ENCODE peak calls at places on chromosome 18, in six cellular contexts. Z is upper lobe of right lung, S is lower lobe of right lung, K is GM13977, T is ovary, R is astrocyte of the spinal cord. O is an unnamed sample.

GRCh38 chr18:2910261-2910660 is 63.5 kb downstream of the EMILIN2 start:
- DNase-seq in Z (no peak), R (no peak), T (no peak), K (no peak), S (no peak), O (no peak)

GRCh38 chr18:66495844-66496243 is 108.0 kb downstream of the CDH19 start:
- DNase-seq in S (peak), Z (peak), T (no peak), K (no peak), R (peak), O (no peak)

GRCh38 chr18:74768096-74768495 is 170.4 kb downstream of the ZNF407 start:
- DNase-seq in R (no peak), S (no peak), T (no peak), K (no peak), Z (no peak), O (no peak)

GRCh38 chr18:12336251-12336650 is 28.2 kb downstream of the TUBB6 start:
- DNase-seq in Z (no peak), T (no peak), R (no peak), K (no peak), S (no peak), O (no peak)

GRCh38 chr18:37355772-37356171 is 209.8 kb downstream of the CELF4 start:
- DNase-seq in S (no peak), R (no peak), Z (no peak), T (no peak), K (no peak), O (no peak)

GRCh38 chr18:35378206-35378795 is 1.2 kb upstream of the ZNF396 start:
- DNase-seq in S (no peak), K (no peak), Z (no peak), R (peak), T (no peak), O (no peak)

GRCh38 chr18:49243391-49243790 is 217.1 kb downstream of the DYM start:
- DNase-seq in S (no peak), K (no peak), T (no peak), R (no peak), Z (no peak), O (no peak)

GRCh38 chr18:64717026-64717425 is 568.1 kb upstream of the LINC00305 start:
- DNase-seq in R (no peak), K (no peak), Z (no peak), S (no peak), T (no peak), O (no peak)

GRCh38 chr18:79819951-79820351 is 22.2 kb downstream of the KCNG2 start:
- DNase-seq in Z (no peak), S (no peak), T (no peak), K (peak), R (no peak), O (peak)

GRCh38 chr18:905948-906415 is 1.3 kb downstream of the ADCYAP1 start:
- DNase-seq in S (no peak), T (no peak), K (peak), R (no peak), Z (no peak), O (no peak)

GRCh38 chr18:38695559-38696270 is 1130.1 kb upstream of the CELF4 start:
- DNase-seq in T (no peak), Z (no peak), S (no peak), K (no peak), R (peak), O (no peak)

GRCh38 chr18:50072146-50072545 is 122.8 kb downstream of the MYO5B start:
- DNase-seq in K (no peak), T (no peak), Z (no peak), S (no peak), R (no peak), O (no peak)

GRCh38 chr18:58226476-58226875 is 182.4 kb downstream of the NEDD4L start:
- DNase-seq in K (no peak), T (no peak), R (no peak), Z (no peak), S (no peak), O (peak)

GRCh38 chr18:78925557-78926242 is 53.9 kb upstream of the SALL3 start:
- DNase-seq in S (no peak), R (no peak), K (no peak), T (no peak), Z (peak), O (no peak)

GRCh38 chr18:13320891-13321425 is 102.4 kb downstream of the LDLRAD4 start:
- DNase-seq in K (no peak), R (no peak), Z (no peak), S (no peak), T (no peak), O (no peak)

GRCh38 chr18:55444496-55444895 is 143.5 kb downstream of the TCF4 start:
- DNase-seq in Z (no peak), T (no peak), S (no peak), K (no peak), R (no peak), O (no peak)

GRCh38 chr18:75173125-75173432 is 35.9 kb downstream of the PTGR3 start:
- DNase-seq in S (no peak), R (no peak), Z (no peak), T (no peak), K (peak), O (no peak)

GRCh38 chr18:74951165-74951760 is 257.7 kb downstream of the PTGR3 start:
- DNase-seq in T (peak), S (peak), K (peak), R (peak), Z (peak), O (no peak)

GRCh38 chr18:49459404-49460171 is 857 bp downstream of the DYM start:
- DNase-seq in Z (no peak), S (no peak), R (peak), K (peak), T (no peak), O (no peak)

DNA sequence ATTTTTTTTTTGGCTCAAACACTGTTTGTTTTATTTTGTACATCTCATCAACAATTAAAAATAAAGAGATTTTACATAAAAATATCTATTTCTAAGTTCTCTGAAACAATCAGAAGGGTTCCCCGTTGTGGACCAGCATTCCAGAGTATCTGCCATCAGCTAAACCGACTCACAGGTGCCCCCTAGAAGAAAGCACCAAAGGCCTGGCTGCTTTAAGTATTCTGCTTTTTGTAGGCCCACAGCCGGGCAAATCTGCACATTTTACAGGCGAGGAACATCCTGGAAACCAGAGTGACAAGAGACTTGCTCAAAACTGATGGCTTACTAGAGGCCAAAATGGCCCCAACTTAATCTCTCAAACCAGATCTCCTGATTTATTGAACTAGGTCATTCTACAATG is 82.2 kb upstream of the SETBP1 start:
- DNase-seq in S (no peak), K (no peak), Z (no peak), R (no peak), T (no peak), O (no peak)
- TF ChIP-seq CTCF in S (no peak), K (no peak), Z (no peak), R (no peak), T (no peak), O (peak)

GRCh38 chr18:22490429-22490846 is 72.7 kb upstream of the CTAGE1 start:
- DNase-seq in T (no peak), R (no peak), S (no peak), K (no peak), Z (no peak), O (no peak)
- TF ChIP-seq CTCF in T (no peak), R (no peak), S (peak), K (no peak), Z (peak), O (peak)

GRCh38 chr18:72013512-72013911 is 530.6 kb downstream of the CBLN2 start:
- DNase-seq in T (no peak), Z (no peak), R (peak), S (no peak), K (no peak), O (no peak)
- TF ChIP-seq CTCF in T (no peak), Z (no peak), R (peak), S (no peak), K (no peak), O (no peak)

GRCh38 chr18:6401687-6402086 is 13.0 kb downstream of the L3MBTL4 start:
- DNase-seq in T (no peak), R (no peak), S (no peak), K (no peak), Z (no peak), O (no peak)
- TF ChIP-seq CTCF in T (no peak), R (peak), S (no peak), K (peak), Z (no peak), O (peak)

GRCh38 chr18:41391616-41392610 is 563.1 kb upstream of the PIK3C3 start:
- DNase-seq in T (no peak), R (peak), S (peak), Z (peak), K (peak), O (no peak)
- TF ChIP-seq CTCF in T (no peak), R (peak), S (peak), Z (peak), K (peak), O (peak)

O was measured in chondrocyte.